ENCODE peak calls at places on chromosomes 16 and 17, in ten cellular contexts. N is H9; T is GM13977; F is GDM1; J is neural crest cell; E is breast epithelium; W is activated naive CD4-positive, alpha-beta T cell; D is GM03348; V is M059J; Q is dorsolateral prefrontal cortex. Z is an unnamed sample.

GRCh38 chr17:39212841-39213480 is 12.8 kb downstream of the STAC2 start:
- DNase-seq in N (peak), T (no peak), F (no peak), J (no peak), E (peak), W (no peak), D (no peak), V (no peak), Q (no peak), Z (no peak)

GRCh38 chr16:88672776-88673175 is 9.9 kb upstream of the MVD start:
- DNase-seq in N (peak), T (no peak), F (no peak), J (no peak), E (no peak), W (no peak), D (no peak), V (no peak), Q (no peak), Z (no peak)

GRCh38 chr16:72856797-72857196 is 191.1 kb downstream of the ZFHX3 start:
- DNase-seq in N (peak), T (peak), F (no peak), J (no peak), E (no peak), W (no peak), D (no peak), V (no peak), Q (no peak), Z (no peak)

GRCh38 chr17:74805543-74805991 is 29.4 kb upstream of the NAT9 start:
- DNase-seq in N (no peak), T (no peak), F (no peak), J (no peak), E (no peak), W (no peak), D (no peak), V (no peak), Q (no peak), Z (no peak)

GRCh38 chr17:43125133-43125966 is at the start of gene BRCA1:
- DNase-seq in N (peak), T (peak), F (peak), J (peak), E (peak), W (peak), D (peak), V (peak), Q (peak), Z (peak)

GRCh38 chr17:79132271-79133064 is 57.8 kb downstream of the ENGASE start:
- DNase-seq in N (no peak), T (no peak), F (no peak), J (no peak), E (no peak), W (no peak), D (no peak), V (no peak), Q (no peak), Z (no peak)

GRCh38 chr17:2138768-2139167 is 83.9 kb downstream of the HIC1 start:
- DNase-seq in N (no peak), T (no peak), F (no peak), J (no peak), E (peak), W (no peak), D (no peak), V (peak), Q (no peak), Z (no peak)

GRCh38 chr17:35817196-35817595 is 7.9 kb downstream of the TAF15 start:
- DNase-seq in N (no peak), T (no peak), F (no peak), J (no peak), E (no peak), W (no peak), D (no peak), V (no peak), Q (no peak), Z (no peak)

GRCh38 chr16:57374067-57374534 is 1.8 kb downstream of the CX3CL1 start:
- DNase-seq in N (no peak), T (no peak), F (no peak), J (no peak), E (no peak), W (no peak), D (no peak), V (no peak), Q (peak), Z (no peak)

GRCh38 chr17:11644265-11645212 is 46.3 kb downstream of the DNAH9 start:
- DNase-seq in N (peak), T (peak), F (peak), J (peak), E (no peak), W (peak), D (peak), V (peak), Q (peak), Z (peak)

GRCh38 chr17:21059761-21060160 is 16.9 kb upstream of the USP22 start:
- DNase-seq in N (no peak), T (no peak), F (no peak), J (no peak), E (no peak), W (no peak), D (no peak), V (no peak), Q (no peak), Z (no peak)

GRCh38 chr16:53991181-53992056 is 287.5 kb downstream of the FTO start:
- DNase-seq in N (no peak), T (no peak), F (peak), J (no peak), E (no peak), W (no peak), D (no peak), V (peak), Q (no peak), Z (no peak)

GRCh38 chr16:12568438-12568837 is 235.2 kb downstream of the CPPED1 start:
- DNase-seq in N (no peak), T (no peak), F (no peak), J (no peak), E (no peak), W (no peak), D (no peak), V (no peak), Q (no peak), Z (no peak)

GRCh38 chr16:10597184-10597583 is 16.8 kb upstream of the EMP2 start:
- DNase-seq in N (no peak), T (peak), F (no peak), J (no peak), E (no peak), W (no peak), D (no peak), V (no peak), Q (no peak), Z (no peak)

GRCh38 chr17:3917391-3917931 is 1.2 kb upstream of the P2RX1 start:
- DNase-seq in N (no peak), T (no peak), F (no peak), J (no peak), E (no peak), W (no peak), D (peak), V (no peak), Q (no peak), Z (no peak)

GRCh38 chr17:55717898-55718735 is 4.5 kb downstream of the TMEM100 start:
- DNase-seq in N (peak), T (peak), F (peak), J (peak), E (peak), W (peak), D (peak), V (peak), Q (peak), Z (peak)

GRCh38 chr17:8311131-8311790 is 1.2 kb downstream of the ARHGEF15 start:
- DNase-seq in N (no peak), T (no peak), F (no peak), J (no peak), E (no peak), W (no peak), D (no peak), V (no peak), Q (no peak), Z (no peak)

GRCh38 chr17:10761281-10761680 is 31.5 kb upstream of the TMEM220 start:
- DNase-seq in N (no peak), T (no peak), F (no peak), J (no peak), E (no peak), W (no peak), D (no peak), V (no peak), Q (no peak), Z (no peak)

GRCh38 chr17:81512984-81513668 is 527 bp upstream of the ACTG1 start:
- DNase-seq in N (peak), T (peak), F (peak), J (peak), E (peak), W (peak), D (peak), V (peak), Q (peak), Z (no peak)

GRCh38 chr17:45135192-45135977 is at the start of gene ACBD4:
- DNase-seq in N (peak), T (peak), F (peak), J (peak), E (peak), W (peak), D (peak), V (peak), Q (peak), Z (peak)

GRCh38 chr17:50877838-50878237 is 11.7 kb upstream of the TOB1 start:
- DNase-seq in N (no peak), T (no peak), F (no peak), J (no peak), E (no peak), W (no peak), D (no peak), V (no peak), Q (no peak), Z (no peak)

GRCh38 chr16:84350611-84351400 is 17.5 kb upstream of the ATP2C2 start:
- DNase-seq in N (no peak), T (no peak), F (no peak), J (no peak), E (no peak), W (no peak), D (no peak), V (no peak), Q (no peak), Z (no peak)

Z was measured in naive thymus-derived CD4-positive, alpha-beta T cell.